ENCODE peak calls at places on chromosomes 16 and 17, in eight cellular contexts. B is heart left ventricle, J is aorta, W is esophagus squamous epithelium, D is mammary epithelial cell, I is left lung, O is fibroblast of lung, Y is mucosa of descending colon. A is an unnamed sample. For H3K4me1, the result is how much of the 10 kb centered on the place peaks cover.

GRCh38 chr16:54928016-54928356 is 2.7 kb upstream of the IRX5 start:
- DNase-seq in Y (no peak), B (no peak), J (no peak), D (peak), W (no peak), O (peak), I (no peak), A (no peak)

GRCh38 chr16:13902677-13903076 is 17.3 kb upstream of the ERCC4 start:
- DNase-seq in W (no peak), B (no peak), J (no peak), I (no peak), D (no peak), O (peak), Y (no peak), A (no peak)

GRCh38 chr16:50733468-50733867 is 8.4 kb upstream of the CYLD start:
- DNase-seq in B (no peak), O (no peak), D (no peak), W (no peak), J (no peak), Y (no peak), I (no peak), A (no peak)

GRCh38 chr17:83089322-83090156 is 10.1 kb downstream of the METRNL start:
- DNase-seq in J (no peak), O (no peak), W (no peak), I (no peak), Y (peak), D (no peak), B (no peak), A (no peak)

GRCh38 chr17:43979671-43980070 is 24.8 kb upstream of the NAGS start:
- DNase-seq in J (no peak), B (no peak), Y (no peak), D (no peak), O (no peak), I (no peak), W (no peak), A (no peak)

GRCh38 chr17:14557482-14557881 is 256.6 kb downstream of the HS3ST3B1 start:
- DNase-seq in B (no peak), Y (no peak), W (no peak), O (no peak), I (no peak), D (no peak), J (no peak), A (no peak)

GRCh38 chr17:3558603-3559269 is 1.1 kb upstream of the TRPV3 start:
- DNase-seq in Y (peak), W (peak), D (peak), I (no peak), J (no peak), B (no peak), O (peak), A (no peak)

GRCh38 chr16:19850131-19850817 is 34.4 kb downstream of the GPRC5B start:
- DNase-seq in D (no peak), J (no peak), Y (no peak), I (no peak), W (no peak), B (no peak), O (no peak), A (no peak)

GRCh38 chr17:73376152-73376551 is 64.4 kb upstream of the CDC42EP4 start:
- DNase-seq in W (no peak), Y (no peak), I (no peak), B (no peak), O (no peak), D (no peak), J (no peak), A (no peak)

GRCh38 chr16:11094075-11094593 is 149.8 kb downstream of the CLEC16A start:
- DNase-seq in I (no peak), Y (no peak), W (no peak), J (no peak), B (no peak), D (peak), O (peak), A (no peak)

GRCh38 chr17:64214950-64215349 is 48.1 kb downstream of the TEX2 start:
- DNase-seq in Y (peak), O (peak), D (no peak), B (no peak), W (no peak), J (no peak), I (no peak), A (no peak)

GRCh38 chr16:4338125-4338582 is 13.0 kb downstream of the PAM16 start:
- DNase-seq in O (no peak), Y (no peak), B (no peak), D (no peak), I (no peak), W (no peak), J (no peak), A (no peak)

GRCh38 chr16:64406661-64407267 is 715.1 kb downstream of the CDH11 start:
- DNase-seq in J (no peak), D (no peak), Y (peak), B (no peak), W (no peak), O (no peak), I (no peak), A (no peak)

GRCh38 chr16:3959148-3959547 is 78.6 kb upstream of the CREBBP start:
- DNase-seq in Y (no peak), B (no peak), D (peak), J (peak), W (no peak), I (no peak), O (peak), A (no peak)

GRCh38 chr17:4934173-4934979 is 2.3 kb downstream of the GP1BA start:
- DNase-seq in D (peak), I (peak), J (no peak), W (no peak), O (peak), B (peak), Y (peak), A (no peak)

GRCh38 chr16:56606688-56607618 is 1.4 kb upstream of the MT2A start:
- DNase-seq in I (peak), B (peak), J (peak), Y (peak), W (peak), D (peak), O (peak), A (peak)

GRCh38 chr16:84940670-84941551 is 70.4 kb downstream of the ZDHHC7 start:
- DNase-seq in B (no peak), Y (no peak), J (no peak), O (no peak), D (no peak), W (no peak), I (no peak), A (no peak)

GRCh38 chr17:1746975-1747543 is 4.4 kb downstream of the SERPINF2 start:
- DNase-seq in Y (peak), D (peak), I (peak), J (no peak), B (no peak), W (no peak), O (no peak), A (peak)

GRCh38 chr16:56551796-56552738 is 12.8 kb upstream of the MT4 start:
- DNase-seq in O (no peak), D (no peak), W (no peak), I (no peak), B (no peak), J (no peak), Y (peak), A (peak)

GRCh38 chr16:28977703-28978641 is 3.4 kb downstream of the SPNS1 start:
- DNase-seq in D (no peak), J (no peak), B (no peak), Y (peak), W (no peak), O (no peak), I (peak), A (no peak)

GRCh38 chr17:6355196-6355595 is 79.7 kb downstream of the AIPL1 start:
- DNase-seq in I (no peak), Y (no peak), D (no peak), W (no peak), B (no peak), O (no peak), J (no peak), A (no peak)

GRCh38 chr16:71807905-71808592 is 585 bp downstream of the AP1G1 start:
- DNase-seq in I (no peak), D (peak), B (no peak), O (peak), J (no peak), Y (peak), W (no peak), A (no peak)

DNA sequence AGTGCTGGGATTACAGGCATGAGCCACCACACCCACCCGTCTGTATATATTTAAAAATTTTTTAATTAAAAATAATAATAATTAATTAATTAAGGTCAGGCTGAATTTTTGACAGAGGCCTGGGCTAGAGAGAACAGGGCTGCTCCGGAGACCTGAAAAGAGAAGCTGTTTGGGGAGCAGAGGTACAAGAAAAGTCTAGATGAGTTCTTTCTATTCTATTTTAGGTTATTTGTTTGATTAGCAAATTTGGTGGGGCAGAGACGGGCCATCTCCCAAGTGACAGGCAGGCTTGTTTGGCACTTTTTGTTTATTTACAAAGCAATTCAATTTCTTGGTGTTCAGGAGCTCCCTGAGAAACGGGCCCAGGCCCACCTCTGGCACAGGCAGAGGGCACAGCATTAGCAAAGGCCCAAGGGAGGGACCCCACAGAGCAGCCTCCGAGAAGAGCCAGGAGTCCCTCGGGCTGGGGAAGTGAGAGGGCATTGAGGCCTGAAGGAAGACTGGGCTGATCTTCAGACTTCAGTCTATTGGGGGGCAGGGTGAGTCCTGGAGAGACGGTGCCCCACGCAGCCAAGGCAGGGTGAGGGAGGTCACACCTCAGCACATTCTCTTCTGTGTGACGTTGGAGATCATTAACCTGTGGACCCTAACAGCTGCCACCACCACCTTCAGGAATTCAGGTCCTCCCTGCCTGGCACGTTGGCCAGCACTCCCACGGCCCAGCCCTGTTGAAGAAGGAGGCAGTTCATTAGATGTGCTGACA is 10.8 kb upstream of the RIPOR1 start:
- DNase-seq in Y (no peak), B (no peak), J (no peak), O (no peak), D (no peak), I (no peak), W (no peak), A (no peak)
- H3K4me1 ChIP-seq in Y (under half), B (under half), J (under half), O (under half), D (under half), I (under half), W (under half), A (under half)

GRCh38 chr17:48583708-48584582 is 5.8 kb upstream of the HOXB4 start:
- DNase-seq in Y (no peak), D (no peak), I (no peak), W (no peak), O (no peak), B (no peak), J (no peak), A (no peak)
- H3K4me1 ChIP-seq in Y (half or more), D (under half), I (half or more), W (half or more), O (under half), B (under half), J (under half), A (under half)

GRCh38 chr17:42488032-42488431 is 29.4 kb downstream of the ATP6V0A1 start:
- DNase-seq in W (no peak), O (no peak), D (no peak), B (no peak), J (no peak), I (no peak), Y (no peak), A (no peak)

GRCh38 chr17:42484304-42484703 is 25.6 kb downstream of the ATP6V0A1 start:
- DNase-seq in B (no peak), I (no peak), D (no peak), O (no peak), W (no peak), Y (peak), J (no peak), A (no peak)

DNA sequence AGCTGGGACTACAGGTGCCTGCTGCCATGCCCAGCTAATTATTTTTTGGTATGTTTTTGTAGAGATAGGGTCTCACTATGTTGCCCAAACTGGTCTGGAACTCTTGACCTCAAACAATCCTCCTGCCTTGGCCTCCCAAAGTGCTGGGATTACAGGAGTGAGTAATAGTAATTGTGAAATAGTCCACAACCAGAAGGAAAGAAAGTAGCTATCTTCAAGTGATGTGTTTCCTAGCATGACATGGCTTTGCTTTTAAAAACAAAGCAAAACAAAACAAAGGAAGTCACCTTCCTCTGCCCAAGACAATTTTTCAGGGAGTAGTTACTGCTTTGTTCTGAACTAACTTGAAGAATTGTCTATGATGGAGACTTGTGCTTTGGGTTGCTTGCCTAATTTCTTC is 27.0 kb downstream of the ATP6V0A1 start:
- DNase-seq in B (no peak), D (no peak), O (no peak), J (no peak), W (no peak), Y (no peak), I (no peak), A (no peak)
- H3K4me1 ChIP-seq in B (under half), D (under half), O (under half), J (under half), W (under half), Y (under half), I (under half), A (under half)

GRCh38 chr17:66443601-66444000 is 141.2 kb downstream of the PRKCA start:
- DNase-seq in W (no peak), O (peak), Y (no peak), B (no peak), D (peak), J (no peak), I (no peak), A (no peak)
- H3K4me1 ChIP-seq in W (under half), O (under half), Y (under half), B (under half), D (under half), J (under half), I (under half), A (under half)

DNA sequence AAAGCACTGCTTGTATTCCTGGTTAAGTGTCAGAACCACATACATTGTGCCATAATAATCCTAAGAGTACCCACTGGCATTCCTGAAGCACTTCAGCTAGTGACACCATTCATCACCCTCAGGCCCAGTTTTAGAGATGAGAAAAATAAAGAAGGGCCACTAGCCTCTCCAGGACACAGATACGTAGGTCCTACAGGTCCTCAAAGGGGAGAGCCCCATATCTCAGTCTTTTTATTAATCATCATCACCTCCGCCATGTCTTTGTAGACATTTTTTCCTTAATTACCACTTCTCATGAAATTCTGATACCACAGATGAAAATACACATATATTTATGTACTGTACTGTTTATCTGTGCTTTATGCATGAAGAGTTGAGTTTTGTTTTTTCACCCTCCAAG is 43.5 kb downstream of the GRB2 start:
- DNase-seq in B (no peak), J (no peak), Y (no peak), I (no peak), D (no peak), W (no peak), O (no peak), A (no peak)
- H3K4me1 ChIP-seq in B (under half), J (under half), Y (under half), I (half or more), D (under half), W (half or more), O (under half), A (under half)

DNA sequence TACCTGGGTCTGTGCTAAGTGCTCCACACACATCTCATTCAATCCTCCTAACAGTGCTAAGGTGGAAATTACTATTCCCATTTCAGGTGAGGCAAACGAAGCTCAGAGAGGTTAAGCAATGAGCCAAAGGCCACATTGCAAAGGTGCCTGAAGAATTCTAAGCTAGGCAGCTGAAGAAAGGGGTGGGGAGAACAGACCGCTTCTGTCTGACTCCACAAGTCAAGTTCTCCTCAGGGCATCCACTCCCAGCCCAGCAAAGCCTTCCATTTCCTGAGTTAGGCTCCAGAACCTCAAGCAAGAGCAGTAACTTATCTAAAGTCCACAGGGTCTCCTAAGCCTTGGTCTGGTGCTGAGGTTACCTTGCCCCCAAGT is 27.0 kb upstream of the MRPS23 start:
- DNase-seq in I (no peak), O (no peak), J (no peak), B (no peak), D (no peak), W (no peak), Y (no peak), A (no peak)
- H3K4me1 ChIP-seq in I (under half), O (half or more), J (under half), B (half or more), D (half or more), W (half or more), Y (under half), A (under half)

DNA sequence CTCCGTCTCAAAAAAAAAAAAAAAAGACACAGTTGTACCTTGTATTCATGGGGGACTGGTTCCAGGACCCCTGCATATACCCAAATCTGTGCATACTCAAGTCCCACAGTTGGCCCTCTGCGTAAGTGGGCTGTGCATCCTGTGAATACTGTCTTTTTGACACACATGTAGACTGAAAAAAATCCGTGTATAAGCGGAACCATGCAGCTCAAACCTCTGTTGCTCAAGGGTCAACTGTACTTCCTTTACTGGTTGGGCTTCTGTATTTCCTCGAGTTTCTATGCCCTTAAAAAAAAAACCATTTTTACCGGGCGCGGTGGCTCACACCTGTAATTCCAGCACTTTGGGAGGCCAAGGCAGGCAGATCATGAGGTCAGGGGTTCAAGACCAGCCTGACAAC is 52.3 kb downstream of the GRB2 start:
- DNase-seq in B (no peak), J (no peak), W (no peak), I (no peak), D (no peak), Y (no peak), O (no peak), A (no peak)
- H3K4me1 ChIP-seq in B (under half), J (under half), W (half or more), I (half or more), D (under half), Y (under half), O (under half), A (under half)

GRCh38 chr17:79108870-79109269 is 34.2 kb downstream of the ENGASE start:
- DNase-seq in B (no peak), Y (no peak), J (no peak), D (no peak), O (no peak), I (no peak), W (no peak), A (no peak)

GRCh38 chr17:79106958-79107357 is 32.3 kb downstream of the ENGASE start:
- DNase-seq in O (no peak), Y (no peak), I (no peak), B (no peak), J (no peak), W (no peak), D (no peak), A (no peak)

GRCh38 chr17:79107499-79108231 is 33.0 kb downstream of the ENGASE start:
- DNase-seq in J (no peak), I (no peak), D (no peak), Y (no peak), O (no peak), B (no peak), W (no peak), A (no peak)

GRCh38 chr17:79109584-79109983 is 35.0 kb downstream of the ENGASE start:
- DNase-seq in D (no peak), I (no peak), O (no peak), B (no peak), W (no peak), J (no peak), Y (no peak), A (no peak)

GRCh38 chr17:79108232-79108850 is 33.7 kb downstream of the ENGASE start:
- DNase-seq in Y (no peak), W (no peak), O (no peak), I (no peak), D (no peak), J (no peak), B (no peak), A (no peak)
- H3K4me1 ChIP-seq in Y (under half), W (under half), O (under half), I (under half), D (under half), J (under half), B (under half), A (under half)

GRCh38 chr16:69197573-69197972 is 10.6 kb downstream of the SNTB2 start:
- DNase-seq in J (no peak), W (no peak), I (no peak), O (no peak), Y (no peak), D (no peak), B (no peak), A (no peak)
- H3K4me1 ChIP-seq in J (under half), W (half or more), I (under half), O (under half), Y (under half), D (under half), B (under half), A (under half)

DNA sequence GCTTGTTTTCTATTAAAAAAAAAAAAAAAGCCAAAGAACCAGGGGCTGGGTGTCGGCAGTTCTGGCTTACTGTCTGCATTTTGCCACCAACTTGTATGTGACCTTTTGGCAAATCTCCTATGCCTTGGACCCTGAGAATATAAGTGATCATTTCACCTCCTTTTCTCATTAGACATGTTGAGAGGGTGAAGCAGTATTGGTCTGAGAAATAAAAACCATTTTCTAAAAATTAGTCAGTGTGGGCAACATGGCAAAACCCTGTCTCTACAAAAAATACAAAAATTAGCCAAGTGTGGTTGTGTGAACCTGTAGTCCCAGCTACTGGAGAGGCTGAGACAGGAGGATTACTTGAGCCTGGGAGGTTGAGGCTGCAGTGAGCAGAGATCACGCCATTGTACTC is 89.0 kb upstream of the CACNG3 start:
- DNase-seq in I (no peak), D (no peak), J (no peak), O (no peak), Y (no peak), W (no peak), B (no peak), A (no peak)
- H3K4me1 ChIP-seq in I (under half), D (under half), J (under half), O (under half), Y (under half), W (under half), B (under half), A (under half)

A was measured in right cardiac atrium.